ENCODE peak calls at places on chromosomes 7 and 10, in six cellular contexts. M is K562, X is HCT116, L is A549, H is GM23338, F is HepG2. Y is an unnamed sample.

GRCh38 chr7:106522691-106523090 is 138.3 kb downstream of the CCDC71L start:
- DNase-seq in X (no peak), L (no peak), F (no peak), M (no peak), H (no peak), Y (no peak)

GRCh38 chr7:68176974-68177373 is 1180.3 kb downstream of the TYW1 start:
- DNase-seq in F (peak), X (peak), L (peak), H (peak), M (peak), Y (peak)

GRCh38 chr7:98213296-98213873 is 2.1 kb downstream of the BHLHA15 start:
- DNase-seq in L (no peak), F (no peak), H (no peak), M (no peak), X (no peak), Y (no peak)

GRCh38 chr10:137031-137430 is 1.8 kb downstream of the ZMYND11 start:
- DNase-seq in L (peak), X (peak), H (peak), M (peak), F (peak), Y (no peak)

GRCh38 chr7:30062587-30062986 is 34.4 kb downstream of the PLEKHA8 start:
- DNase-seq in X (peak), H (peak), M (peak), L (peak), F (peak), Y (no peak)

GRCh38 chr7:49172639-49173038 is 248.3 kb downstream of the CDC14C start:
- DNase-seq in H (no peak), L (no peak), F (no peak), X (no peak), M (no peak), Y (no peak)

GRCh38 chr7:80309971-80310549 is 175.4 kb downstream of the GNAI1 start:
- DNase-seq in H (no peak), X (no peak), L (no peak), M (no peak), F (no peak), Y (no peak)

GRCh38 chr10:43062402-43063160 is 14.3 kb upstream of the RET start:
- DNase-seq in H (no peak), M (no peak), X (no peak), L (no peak), F (no peak), Y (no peak)

GRCh38 chr10:5071411-5072198 is 22.6 kb upstream of the AKR1C3 start:
- DNase-seq in M (peak), H (peak), X (no peak), L (peak), F (peak), Y (no peak)

GRCh38 chr10:17226891-17227303 is 1.1 kb upstream of the VIM start:
- DNase-seq in M (no peak), F (no peak), H (peak), X (no peak), L (no peak), Y (no peak)

GRCh38 chr7:187237-187927 is 5.0 kb upstream of the FAM20C start:
- DNase-seq in X (no peak), F (no peak), M (no peak), L (no peak), H (peak), Y (no peak)

GRCh38 chr7:69782917-69783684 is 184.8 kb downstream of the AUTS2 start:
- DNase-seq in X (no peak), M (no peak), H (no peak), F (no peak), L (no peak), Y (no peak)

GRCh38 chr10:49293208-49293603 is 5.8 kb upstream of the C10orf71 start:
- DNase-seq in M (no peak), X (no peak), H (no peak), F (no peak), L (no peak), Y (no peak)

GRCh38 chr10:32413513-32413912 is 32.4 kb upstream of the CCDC7 start:
- DNase-seq in X (peak), H (no peak), F (no peak), M (no peak), L (peak), Y (no peak)

GRCh38 chr7:155449880-155450557 is 7.9 kb upstream of the EN2 start:
- DNase-seq in M (no peak), L (no peak), F (no peak), X (no peak), H (peak), Y (no peak)

GRCh38 chr7:36192050-36192824 is 39.2 kb downstream of the EEPD1 start:
- DNase-seq in M (no peak), X (no peak), H (no peak), F (no peak), L (no peak), Y (peak)
- TF ChIP-seq REST in M (no peak), X (no peak), H (no peak), F (no peak), L (no peak), Y (no peak)

GRCh38 chr7:114653391-114654088 is 238.9 kb downstream of the FOXP2 start:
- DNase-seq in L (no peak), X (no peak), M (no peak), F (no peak), H (no peak), Y (no peak)
- TF ChIP-seq REST in L (no peak), X (no peak), M (no peak), F (no peak), H (no peak), Y (no peak)

DNA sequence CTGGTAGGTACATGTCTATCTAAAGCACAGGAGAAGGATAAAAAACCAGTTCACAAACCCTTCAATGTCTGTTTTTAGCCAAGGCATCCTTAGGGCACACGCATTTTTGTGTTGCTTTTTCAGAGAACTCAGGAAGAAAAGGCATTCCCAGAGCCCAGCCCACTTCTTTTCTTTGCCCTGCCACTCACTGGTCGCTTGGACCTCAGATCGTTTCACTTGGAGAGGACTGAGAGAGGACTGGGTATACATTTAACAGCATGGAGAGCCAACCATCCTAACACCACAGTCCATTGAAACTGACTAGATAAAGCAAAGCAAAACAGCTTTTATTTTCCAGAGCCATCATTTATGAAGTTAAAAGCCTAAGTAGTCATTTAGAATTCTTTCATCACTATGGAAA is 194.2 kb downstream of the CAMK1D start:
- DNase-seq in M (no peak), H (peak), F (no peak), L (no peak), X (no peak), Y (no peak)
- TF ChIP-seq REST in M (no peak), H (no peak), F (no peak), L (no peak), X (no peak), Y (no peak)

GRCh38 chr7:158125091-158125490 is 462.5 kb downstream of the PTPRN2 start:
- DNase-seq in H (no peak), X (no peak), M (no peak), F (no peak), L (no peak), Y (no peak)

GRCh38 chr7:158124671-158125079 is 462.9 kb downstream of the PTPRN2 start:
- DNase-seq in F (no peak), L (no peak), X (no peak), H (no peak), M (no peak), Y (no peak)

GRCh38 chr7:158123214-158123613 is 464.4 kb downstream of the PTPRN2 start:
- DNase-seq in H (no peak), F (no peak), X (no peak), L (no peak), M (no peak), Y (no peak)

GRCh38 chr7:158125721-158126120 is 461.9 kb downstream of the PTPRN2 start:
- DNase-seq in H (no peak), L (no peak), F (no peak), M (no peak), X (no peak), Y (no peak)

DNA sequence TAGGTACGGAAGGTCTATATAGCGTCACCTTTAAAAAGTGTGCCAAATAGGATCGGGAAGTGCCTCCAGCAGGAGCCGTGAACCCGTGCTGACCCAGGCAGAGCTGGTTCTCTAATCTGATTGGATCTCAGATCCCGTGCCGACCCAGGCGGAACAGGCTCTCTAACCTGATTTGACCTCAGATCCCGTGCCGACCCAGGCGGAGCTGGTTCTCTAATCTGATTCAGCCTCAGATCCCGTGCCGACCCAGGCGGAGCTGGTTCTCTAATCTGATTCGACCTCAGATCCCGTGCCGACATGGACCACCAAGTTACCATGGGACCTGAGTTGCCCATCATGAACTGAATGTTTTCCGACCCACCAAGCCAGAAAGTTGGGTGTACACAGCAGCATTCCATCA is 463.9 kb downstream of the PTPRN2 start:
- DNase-seq in L (no peak), F (no peak), H (no peak), M (no peak), X (no peak), Y (no peak)
- TF ChIP-seq REST in L (no peak), F (no peak), H (no peak), M (no peak), X (no peak), Y (no peak)

GRCh38 chr10:125003146-125003900 is 61.4 kb downstream of the ZRANB1 start:
- DNase-seq in X (no peak), M (no peak), L (no peak), F (no peak), H (no peak), Y (no peak)

GRCh38 chr10:125001313-125002043 is 59.6 kb downstream of the ZRANB1 start:
- DNase-seq in L (no peak), X (no peak), M (no peak), F (no peak), H (no peak), Y (no peak)

GRCh38 chr10:125003901-125004467 is 62.1 kb downstream of the ZRANB1 start:
- DNase-seq in F (no peak), L (no peak), X (no peak), H (no peak), M (no peak), Y (no peak)

GRCh38 chr10:125002044-125002422 is 60.1 kb downstream of the ZRANB1 start:
- DNase-seq in H (no peak), X (no peak), M (no peak), F (no peak), L (no peak), Y (no peak)

DNA sequence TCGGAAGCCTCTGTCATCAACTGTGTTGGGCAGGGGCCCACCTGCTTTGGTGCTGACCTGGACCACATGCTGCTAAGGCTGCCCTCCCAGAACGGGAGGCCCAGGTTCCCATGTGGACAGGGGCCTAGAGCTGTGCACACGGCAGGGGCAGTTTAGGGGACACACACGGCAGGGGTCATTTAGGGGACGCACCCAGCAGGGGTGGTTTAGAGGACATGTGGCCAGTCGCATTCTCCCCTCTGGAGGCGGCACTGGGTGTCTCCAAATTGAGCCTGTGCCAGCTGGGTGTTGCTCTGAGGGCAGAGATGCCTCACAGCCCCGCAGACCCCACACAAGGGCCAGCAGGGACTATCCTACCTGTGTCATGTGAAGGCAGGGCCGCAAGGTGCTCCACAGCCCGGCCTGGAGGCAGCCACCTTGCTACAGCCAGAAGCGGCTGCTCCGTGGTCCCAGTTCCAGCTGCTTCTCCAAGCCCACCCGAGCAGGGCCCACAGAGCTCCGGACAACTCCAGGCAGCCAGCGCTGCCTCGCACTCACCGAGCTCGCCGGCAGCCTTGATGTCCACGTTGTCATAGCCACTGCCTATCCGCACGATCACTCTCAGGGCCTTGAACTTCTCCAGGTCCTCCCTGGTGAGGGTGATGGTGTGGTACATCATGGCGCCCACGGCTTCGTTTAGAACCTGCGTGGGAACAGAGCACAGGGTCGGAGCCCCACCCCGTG is 60.7 kb downstream of the ZRANB1 start:
- DNase-seq in X (no peak), M (no peak), F (no peak), H (no peak), L (no peak), Y (no peak)
- TF ChIP-seq REST in X (no peak), M (no peak), F (no peak), H (no peak), L (no peak), Y (no peak)

Y was measured in HL-60.